ENCODE peak calls at places on chromosome 5, in five cellular contexts. O is IMR-90, H is heart left ventricle, J is suprapubic skin, Y is K562. V is an unnamed sample.

GRCh38 chr5:157273131-157273556 is 7.2 kb downstream of the CYFIP2 start:
- DNase-seq in O (no peak), H (no peak), J (no peak), Y (no peak), V (peak)

GRCh38 chr5:51684794-51685355 is 301.6 kb downstream of the ISL1 start:
- DNase-seq in O (no peak), H (no peak), J (no peak), Y (no peak), V (no peak)

GRCh38 chr5:57499262-57500050 is 16.8 kb upstream of the ACTBL2 start:
- DNase-seq in O (peak), H (peak), J (no peak), Y (peak), V (peak)

GRCh38 chr5:125412561-125413535 is 666.4 kb upstream of the ZNF608 start:
- DNase-seq in O (peak), H (peak), J (peak), Y (no peak), V (no peak)

GRCh38 chr5:161846731-161847130 is 1.2 kb upstream of the GABRA1 start:
- DNase-seq in O (no peak), H (no peak), J (no peak), Y (no peak), V (no peak)

GRCh38 chr5:112125910-112126309 is 293.2 kb downstream of the EPB41L4A start:
- DNase-seq in O (peak), H (no peak), J (no peak), Y (no peak), V (no peak)

GRCh38 chr5:91641730-91642350 is 258.7 kb upstream of the ARRDC3 start:
- DNase-seq in O (peak), H (no peak), J (no peak), Y (peak), V (peak)

GRCh38 chr5:132778129-132778528 is 1.1 kb upstream of the SEPTIN8 start:
- DNase-seq in O (no peak), H (no peak), J (no peak), Y (no peak), V (no peak)

DNA sequence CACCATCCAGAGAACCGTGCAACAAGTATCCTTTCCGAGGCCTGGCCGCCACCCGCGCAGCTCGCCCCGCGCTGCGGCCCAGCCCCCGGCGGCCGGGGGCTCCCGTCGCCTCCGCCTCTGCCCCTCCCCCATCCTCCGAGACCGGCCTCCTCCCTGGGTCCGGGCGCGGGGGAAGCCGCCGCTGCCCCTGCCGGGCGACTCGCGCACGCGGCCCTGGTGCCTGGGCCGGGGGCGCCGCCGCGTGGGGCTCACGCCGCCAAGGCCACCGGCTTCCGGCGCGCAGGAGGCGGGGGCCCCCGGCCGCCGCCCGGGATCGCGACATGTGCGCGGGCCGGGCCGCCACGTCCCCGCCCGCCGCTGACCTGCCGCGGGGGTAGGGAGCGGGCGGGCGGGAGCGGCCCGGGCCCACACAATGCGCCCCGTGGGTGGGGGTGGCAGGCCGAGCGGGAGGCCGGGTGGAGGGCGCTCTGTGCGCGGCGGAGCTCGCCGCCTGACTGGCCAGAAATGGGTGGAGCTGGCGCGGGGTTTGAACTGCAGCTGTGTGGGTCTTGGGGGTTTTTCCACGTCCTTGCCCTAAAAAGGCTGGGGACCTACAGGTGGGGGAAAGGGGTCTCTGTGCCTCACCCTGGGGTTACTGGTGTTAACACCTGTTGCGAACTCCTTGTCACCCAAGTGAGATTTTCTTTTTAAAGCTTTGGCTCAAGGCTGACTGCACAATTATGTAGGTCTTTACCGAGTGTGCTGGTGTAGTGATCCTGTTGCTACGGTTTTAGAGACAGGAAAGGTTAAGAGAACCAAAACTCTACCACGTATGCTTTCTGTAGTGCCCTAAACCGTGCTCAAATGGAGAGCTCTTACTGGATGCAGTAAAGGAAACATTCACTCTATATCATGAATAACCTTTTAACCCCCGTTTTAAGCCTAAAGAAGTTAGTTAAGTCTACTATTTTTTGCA is 32.3 kb downstream of the TNPO1 start:
- DNase-seq in O (peak), H (peak), J (peak), Y (peak), V (peak)
- TF ChIP-seq POLR2A in O (no peak), H (no peak), J (no peak), Y (no peak), V (no peak)

GRCh38 chr5:143182901-143183820 is 220.3 kb downstream of the NR3C1 start:
- DNase-seq in O (peak), H (peak), J (no peak), Y (no peak), V (no peak)
- TF ChIP-seq POLR2A in O (no peak), H (no peak), J (no peak), Y (no peak), V (no peak)

GRCh38 chr5:72438141-72438540 is 69.1 kb downstream of the ZNF366 start:
- DNase-seq in O (peak), H (no peak), J (no peak), Y (no peak), V (no peak)
- TF ChIP-seq POLR2A in O (no peak), H (no peak), J (no peak), Y (no peak), V (no peak)

DNA sequence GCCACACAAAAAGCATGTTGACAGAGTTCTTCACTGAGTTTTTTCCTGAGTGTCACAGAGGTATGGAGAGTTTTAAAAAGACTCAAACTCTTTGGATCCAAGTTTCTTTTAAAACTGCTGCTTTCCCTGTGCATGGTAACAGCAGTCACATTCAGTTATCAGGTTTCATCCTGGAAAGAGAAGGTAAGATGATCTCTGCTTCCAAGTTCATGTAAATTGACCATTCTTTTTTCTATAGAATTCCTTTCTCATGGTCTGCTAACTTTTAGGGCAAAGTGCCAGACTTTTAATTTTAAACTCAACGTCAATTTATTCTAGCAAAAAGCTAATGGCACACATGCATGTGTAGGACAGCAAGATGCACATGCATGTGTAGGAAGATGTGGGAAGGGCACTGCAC is 52.5 kb upstream of the PRLR start:
- DNase-seq in O (no peak), H (no peak), J (no peak), Y (no peak), V (no peak)
- TF ChIP-seq POLR2A in O (no peak), H (no peak), J (no peak), Y (no peak), V (no peak)

DNA sequence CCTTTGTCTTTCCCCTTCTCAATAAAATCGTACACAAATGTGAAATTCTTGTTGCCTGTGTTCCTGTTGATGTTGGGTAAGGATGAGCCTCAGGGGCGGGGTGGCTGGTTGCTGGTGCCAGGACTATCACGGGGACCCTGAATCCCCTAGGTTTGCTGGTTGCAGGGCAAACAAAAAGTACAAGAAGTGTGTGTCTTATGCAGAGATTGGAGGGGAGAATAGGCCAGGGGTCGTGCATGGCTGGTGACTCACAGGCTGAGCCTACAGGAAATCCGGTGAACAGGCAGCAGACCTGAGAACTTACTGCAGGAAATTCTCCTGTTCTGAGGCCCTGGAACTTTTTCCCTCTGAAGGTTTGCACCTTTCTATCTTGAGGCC is 5.5 kb downstream of the ANXA2R start:
- DNase-seq in O (peak), H (no peak), J (no peak), Y (no peak), V (no peak)
- TF ChIP-seq POLR2A in O (no peak), H (no peak), J (no peak), Y (no peak), V (no peak)

GRCh38 chr5:6712136-6712581 is 1.1 kb upstream of the TENT4A start:
- DNase-seq in O (peak), H (peak), J (no peak), Y (peak), V (peak)
- TF ChIP-seq POLR2A in O (no peak), H (no peak), J (no peak), Y (no peak), V (no peak)